ENCODE peak calls at places on chromosomes 5 and 9, in seven cellular contexts. One of them, this sample, is unnamed.

GRCh38 chr5:174307031-174307408 is 261.5 kb downstream of the NSG2 start:
- DNase-seq in HCT116: no peak
- DNase-seq in H1: no peak
- DNase-seq in HepG2: no peak
- DNase-seq in K562: no peak
- DNase-seq in GM12878: no peak
- DNase-seq in SK-N-SH: peak; percentile 61
- DNase-seq in this sample: no peak

GRCh38 chr5:38603691-38604090 is 47.2 kb upstream of the LIFR start:
- DNase-seq in HCT116: no peak
- DNase-seq in H1: no peak
- DNase-seq in HepG2: no peak
- DNase-seq in K562: no peak
- DNase-seq in GM12878: no peak
- DNase-seq in SK-N-SH: no peak
- DNase-seq in this sample: no peak

GRCh38 chr5:111194053-111194452 is 30.1 kb upstream of the CAMK4 start:
- DNase-seq in HCT116: no peak
- DNase-seq in H1: no peak
- DNase-seq in HepG2: no peak
- DNase-seq in K562: no peak
- DNase-seq in GM12878: no peak
- DNase-seq in SK-N-SH: no peak
- DNase-seq in this sample: no peak

GRCh38 chr9:129999123-129999510 is 43.9 kb downstream of the FNBP1 start:
- DNase-seq in HCT116: no peak
- DNase-seq in H1: no peak
- DNase-seq in HepG2: no peak
- DNase-seq in K562: no peak
- DNase-seq in GM12878: no peak
- DNase-seq in SK-N-SH: no peak
- DNase-seq in this sample: no peak

GRCh38 chr9:125694478-125694877 is 12.5 kb downstream of the MAPKAP1 start:
- DNase-seq in HCT116: no peak
- DNase-seq in H1: no peak
- DNase-seq in HepG2: peak; percentile 74
- DNase-seq in K562: no peak
- DNase-seq in GM12878: no peak
- DNase-seq in SK-N-SH: no peak
- DNase-seq in this sample: no peak

GRCh38 chr5:51582871-51583384 is 199.7 kb downstream of the ISL1 start:
- DNase-seq in HCT116: no peak
- DNase-seq in H1: no peak
- DNase-seq in HepG2: no peak
- DNase-seq in K562: no peak
- DNase-seq in GM12878: no peak
- DNase-seq in SK-N-SH: no peak
- DNase-seq in this sample: no peak

GRCh38 chr9:115254781-115255180 is 136.8 kb upstream of the TNC start:
- DNase-seq in HCT116: no peak
- DNase-seq in H1: no peak
- DNase-seq in HepG2: no peak
- DNase-seq in K562: no peak
- DNase-seq in GM12878: no peak
- DNase-seq in SK-N-SH: no peak
- DNase-seq in this sample: no peak

GRCh38 chr5:69504036-69504435 is 11.4 kb downstream of the OCLN start:
- DNase-seq in HCT116: no peak
- DNase-seq in H1: no peak
- DNase-seq in HepG2: no peak
- DNase-seq in K562: no peak
- DNase-seq in GM12878: no peak
- DNase-seq in SK-N-SH: no peak
- DNase-seq in this sample: no peak

GRCh38 chr9:32864926-32865325 is 81.6 kb downstream of the TMEM215 start:
- DNase-seq in HCT116: no peak
- DNase-seq in H1: no peak
- DNase-seq in HepG2: no peak
- DNase-seq in K562: no peak
- DNase-seq in GM12878: no peak
- DNase-seq in SK-N-SH: peak; percentile 54
- DNase-seq in this sample: no peak

GRCh38 chr9:36991516-36992134 is 42.4 kb downstream of the PAX5 start:
- DNase-seq in HCT116: peak; percentile 54
- DNase-seq in H1: peak; percentile 82
- DNase-seq in HepG2: no peak
- DNase-seq in K562: peak; percentile 51
- DNase-seq in GM12878: no peak
- DNase-seq in SK-N-SH: peak; percentile 71
- DNase-seq in this sample: peak; percentile 38

DNA sequence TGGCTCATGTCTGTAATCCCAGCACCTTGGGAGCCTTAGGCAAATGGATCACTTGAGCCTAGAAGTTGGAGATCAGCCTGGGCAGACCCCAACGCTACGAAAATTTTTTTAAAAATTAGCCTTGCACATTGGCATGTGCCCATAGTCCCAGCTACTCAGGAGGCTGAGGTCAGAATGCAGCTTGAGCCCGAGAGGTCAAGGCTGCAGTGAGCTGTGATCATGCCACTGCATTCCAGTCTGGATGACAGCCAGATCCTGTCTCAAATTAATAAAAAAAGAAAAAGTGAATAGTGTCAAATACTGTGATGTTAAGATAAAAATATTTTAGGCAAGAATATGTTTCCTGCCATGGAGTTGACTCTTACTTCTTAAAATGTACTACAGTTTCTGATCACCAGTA is 5.3 kb downstream of the FBN2 start:
- DNase-seq in HCT116: no peak
- DNase-seq in H1: no peak
- DNase-seq in HepG2: no peak
- DNase-seq in K562: no peak
- DNase-seq in GM12878: no peak
- DNase-seq in SK-N-SH: no peak
- DNase-seq in this sample: no peak
- TF ChIP-seq JUND in HCT116: no peak
- TF ChIP-seq JUND in H1: no peak
- TF ChIP-seq JUND in HepG2: no peak
- TF ChIP-seq JUND in K562: no peak
- TF ChIP-seq JUND in GM12878: no peak
- TF ChIP-seq JUND in SK-N-SH: no peak
- TF ChIP-seq JUND in this sample: no peak

GRCh38 chr9:77013186-77013931 is 6.1 kb upstream of the FOXB2 start:
- DNase-seq in HCT116: no peak
- DNase-seq in H1: no peak
- DNase-seq in HepG2: no peak
- DNase-seq in K562: no peak
- DNase-seq in GM12878: no peak
- DNase-seq in SK-N-SH: peak; percentile 12
- DNase-seq in this sample: no peak

GRCh38 chr9:77010527-77010926 is 8.9 kb upstream of the FOXB2 start:
- DNase-seq in HCT116: no peak
- DNase-seq in H1: no peak
- DNase-seq in HepG2: no peak
- DNase-seq in K562: no peak
- DNase-seq in GM12878: no peak
- DNase-seq in SK-N-SH: no peak
- DNase-seq in this sample: no peak

GRCh38 chr9:77013932-77014596 is 5.4 kb upstream of the FOXB2 start:
- DNase-seq in HCT116: no peak
- DNase-seq in H1: no peak
- DNase-seq in HepG2: no peak
- DNase-seq in K562: no peak
- DNase-seq in GM12878: no peak
- DNase-seq in SK-N-SH: peak; percentile 28
- DNase-seq in this sample: no peak

GRCh38 chr9:77014597-77015263 is 4.7 kb upstream of the FOXB2 start:
- DNase-seq in HCT116: no peak
- DNase-seq in H1: no peak
- DNase-seq in HepG2: no peak
- DNase-seq in K562: no peak
- DNase-seq in GM12878: no peak
- DNase-seq in SK-N-SH: no peak
- DNase-seq in this sample: no peak

DNA sequence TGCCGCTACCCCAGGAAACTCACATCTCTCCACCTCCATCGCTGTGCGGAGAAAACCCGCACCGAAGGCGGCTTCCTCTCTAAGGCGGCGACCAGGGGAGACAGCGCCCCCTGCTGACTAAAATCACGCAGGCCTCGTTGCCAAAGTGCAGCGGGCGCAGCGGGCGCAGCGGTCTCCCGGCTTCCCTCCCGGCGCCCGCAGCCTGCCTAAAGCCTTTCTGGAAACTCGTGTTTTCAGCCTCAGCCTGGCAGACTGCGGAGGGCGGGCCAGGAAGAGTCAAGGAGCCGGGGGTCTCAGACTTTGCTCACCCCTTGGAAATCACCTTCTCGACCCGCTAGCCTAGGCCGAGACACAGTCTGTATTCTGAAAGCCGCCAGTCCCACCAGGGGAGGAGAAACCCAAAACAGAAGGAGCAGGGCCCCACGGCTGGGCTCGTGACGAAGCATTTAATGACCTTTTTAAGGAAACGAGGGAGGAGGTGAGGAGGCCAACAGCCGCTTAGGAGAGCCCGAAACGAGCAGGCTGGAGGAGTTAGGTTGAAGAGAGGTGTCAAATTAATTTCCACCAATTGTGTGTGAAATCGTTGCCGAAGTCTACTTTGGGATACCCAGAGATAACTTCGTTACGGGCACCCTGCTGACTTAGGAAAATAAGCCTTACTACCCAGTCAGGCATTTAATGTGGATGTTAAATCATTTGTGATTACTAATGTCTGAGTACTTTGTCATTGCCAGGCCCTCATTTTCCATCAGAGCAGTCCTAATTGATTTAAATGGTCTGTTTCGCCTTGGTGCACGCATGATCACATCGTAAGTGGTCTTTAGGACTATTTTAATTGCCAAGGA is 7.3 kb upstream of the FOXB2 start:
- DNase-seq in HCT116: peak; percentile 38
- DNase-seq in H1: no peak
- DNase-seq in HepG2: peak; percentile 20
- DNase-seq in K562: peak; percentile 57
- DNase-seq in GM12878: no peak
- DNase-seq in SK-N-SH: peak; percentile 77
- DNase-seq in this sample: no peak
- TF ChIP-seq JUND in HCT116: no peak
- TF ChIP-seq JUND in H1: no peak
- TF ChIP-seq JUND in HepG2: no peak
- TF ChIP-seq JUND in K562: no peak
- TF ChIP-seq JUND in GM12878: no peak
- TF ChIP-seq JUND in SK-N-SH: no peak
- TF ChIP-seq JUND in this sample: no peak

GRCh38 chr5:96093890-96094381 is 132.3 kb upstream of the ELL2 start:
- DNase-seq in HCT116: peak; percentile 53
- DNase-seq in H1: no peak
- DNase-seq in HepG2: peak; percentile 74
- DNase-seq in K562: no peak
- DNase-seq in GM12878: no peak
- DNase-seq in SK-N-SH: no peak
- DNase-seq in this sample: peak; percentile 8

GRCh38 chr5:96093340-96093739 is 131.7 kb upstream of the ELL2 start:
- DNase-seq in HCT116: no peak
- DNase-seq in H1: no peak
- DNase-seq in HepG2: no peak
- DNase-seq in K562: no peak
- DNase-seq in GM12878: no peak
- DNase-seq in SK-N-SH: no peak
- DNase-seq in this sample: no peak

GRCh38 chr5:96101358-96102089 is 139.9 kb upstream of the ELL2 start:
- DNase-seq in HCT116: no peak
- DNase-seq in H1: no peak
- DNase-seq in HepG2: no peak
- DNase-seq in K562: no peak
- DNase-seq in GM12878: no peak
- DNase-seq in SK-N-SH: no peak
- DNase-seq in this sample: no peak

GRCh38 chr5:96094904-96095303 is 133.3 kb upstream of the ELL2 start:
- DNase-seq in HCT116: no peak
- DNase-seq in H1: no peak
- DNase-seq in HepG2: no peak
- DNase-seq in K562: no peak
- DNase-seq in GM12878: no peak
- DNase-seq in SK-N-SH: no peak
- DNase-seq in this sample: no peak

GRCh38 chr5:96096724-96097123 is 135.1 kb upstream of the ELL2 start:
- DNase-seq in HCT116: no peak
- DNase-seq in H1: no peak
- DNase-seq in HepG2: no peak
- DNase-seq in K562: no peak
- DNase-seq in GM12878: no peak
- DNase-seq in SK-N-SH: no peak
- DNase-seq in this sample: no peak
- TF ChIP-seq JUND in HCT116: no peak
- TF ChIP-seq JUND in H1: no peak
- TF ChIP-seq JUND in HepG2: no peak
- TF ChIP-seq JUND in K562: no peak
- TF ChIP-seq JUND in GM12878: no peak
- TF ChIP-seq JUND in SK-N-SH: peak; percentile 58
- TF ChIP-seq JUND in this sample: no peak

GRCh38 chr5:55004728-55005127 is 19.3 kb upstream of the GZMK start:
- DNase-seq in HCT116: no peak
- DNase-seq in H1: no peak
- DNase-seq in HepG2: no peak
- DNase-seq in K562: no peak
- DNase-seq in GM12878: no peak
- DNase-seq in SK-N-SH: no peak
- DNase-seq in this sample: no peak
- TF ChIP-seq JUND in HCT116: no peak
- TF ChIP-seq JUND in H1: no peak
- TF ChIP-seq JUND in HepG2: no peak
- TF ChIP-seq JUND in K562: no peak
- TF ChIP-seq JUND in GM12878: no peak
- TF ChIP-seq JUND in SK-N-SH: no peak
- TF ChIP-seq JUND in this sample: no peak

DNA sequence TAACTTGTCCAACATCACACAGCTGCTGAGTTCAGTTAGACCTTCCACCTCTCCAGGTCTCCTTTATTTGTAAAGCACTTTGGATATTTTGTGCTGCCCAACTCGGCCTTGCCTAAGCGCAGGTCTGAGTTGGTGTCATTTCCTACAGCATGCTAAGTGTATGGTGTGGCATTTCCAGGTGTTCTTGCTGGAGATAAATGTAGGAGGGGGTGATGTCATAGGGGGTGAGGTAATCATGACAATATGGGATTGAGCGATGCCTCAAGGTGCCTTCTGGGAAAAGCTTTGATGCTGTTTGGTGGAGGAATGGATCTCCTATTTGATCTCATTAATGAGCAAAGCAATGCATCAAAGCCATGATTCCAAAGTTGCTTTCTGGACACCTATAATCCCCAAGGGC is 32.3 kb upstream of the NEURL1B start:
- DNase-seq in HCT116: no peak
- DNase-seq in H1: no peak
- DNase-seq in HepG2: no peak
- DNase-seq in K562: no peak
- DNase-seq in GM12878: no peak
- DNase-seq in SK-N-SH: no peak
- DNase-seq in this sample: no peak
- TF ChIP-seq JUND in HCT116: no peak
- TF ChIP-seq JUND in H1: no peak
- TF ChIP-seq JUND in HepG2: no peak
- TF ChIP-seq JUND in K562: no peak
- TF ChIP-seq JUND in GM12878: no peak
- TF ChIP-seq JUND in SK-N-SH: no peak
- TF ChIP-seq JUND in this sample: no peak